ENCODE peak calls at places on chromosomes 5 and 9, in four cellular contexts. J, C, F and W are unnamed samples. For H3K4me1, the result is how much of the 10 kb centered on the place peaks cover.

GRCh38 chr5:82406200-82406773 is 128.1 kb upstream of the RPS23 start:
- DNase-seq in F (peak), J (no peak), C (no peak), W (no peak)

GRCh38 chr5:174384509-174384947 is 339.0 kb downstream of the NSG2 start:
- DNase-seq in F (peak), J (no peak), C (no peak), W (no peak)

GRCh38 chr5:179732918-179733763 is 519 bp downstream of the MAML1 start:
- DNase-seq in F (peak), J (no peak), C (no peak), W (peak)

GRCh38 chr5:174045470-174046025 is at the start of gene NSG2:
- DNase-seq in C (no peak), F (peak), J (peak), W (peak)

GRCh38 chr5:89128930-89129625 is 246.1 kb upstream of the MEF2C start:
- DNase-seq in J (no peak), F (no peak), C (no peak), W (no peak)

GRCh38 chr9:92384373-92384772 is 20.0 kb downstream of the OGN start:
- DNase-seq in F (peak), C (no peak), J (no peak), W (no peak)

GRCh38 chr5:14748180-14748900 is 83.8 kb downstream of the OTULIN start:
- DNase-seq in C (no peak), F (no peak), J (no peak), W (no peak)

GRCh38 chr5:124057161-124057814 is 545.3 kb downstream of the CSNK1G3 start:
- DNase-seq in F (no peak), C (no peak), J (no peak), W (peak)

GRCh38 chr5:71653119-71653518 is 66.0 kb upstream of the CARTPT start:
- DNase-seq in F (no peak), J (no peak), C (no peak), W (no peak)

GRCh38 chr5:167992868-167993267 is 298.6 kb upstream of the WWC1 start:
- DNase-seq in J (no peak), F (no peak), C (no peak), W (no peak)

GRCh38 chr5:164296603-164297080 is 791.2 kb downstream of the MAT2B start:
- DNase-seq in C (no peak), J (no peak), F (peak), W (no peak)

GRCh38 chr9:2817987-2818386 is 25.9 kb downstream of the PUM3 start:
- DNase-seq in C (no peak), F (no peak), J (no peak), W (no peak)

GRCh38 chr5:156824800-156825199 is 25.3 kb upstream of the PPP1R2B start:
- DNase-seq in C (no peak), J (peak), F (peak), W (no peak)

GRCh38 chr9:101566904-101567724 is 27.7 kb downstream of the PPP3R2 start:
- DNase-seq in C (no peak), J (peak), F (peak), W (no peak)

GRCh38 chr5:14628346-14628745 is 36.2 kb upstream of the OTULIN start:
- DNase-seq in J (no peak), C (peak), F (peak), W (no peak)

GRCh38 chr9:88051138-88051537 is 76.8 kb upstream of the CDK20 start:
- DNase-seq in F (no peak), J (no peak), C (no peak), W (no peak)

GRCh38 chr9:21828853-21829405 is 26.5 kb downstream of the MTAP start:
- DNase-seq in C (no peak), F (no peak), J (no peak), W (no peak)

GRCh38 chr9:73780916-73781315 is 629.3 kb downstream of the ANXA1 start:
- DNase-seq in J (no peak), F (peak), C (no peak), W (no peak)

GRCh38 chr5:141494761-141495455 is 6.0 kb downstream of the PCDHGC5 start:
- DNase-seq in J (no peak), C (no peak), F (no peak), W (no peak)

GRCh38 chr5:97838214-97838613 is 655.2 kb upstream of the RIOK2 start:
- DNase-seq in C (no peak), F (peak), J (peak), W (no peak)

GRCh38 chr5:9782806-9783560 is 152.8 kb upstream of the TAS2R1 start:
- DNase-seq in C (no peak), F (peak), J (no peak), W (peak)

GRCh38 chr5:130402906-130403305 is 498.6 kb downstream of the CHSY3 start:
- DNase-seq in C (no peak), F (no peak), J (no peak), W (no peak)

GRCh38 chr5:140574165-140574564 is 9.5 kb downstream of the SLC35A4 start:
- DNase-seq in F (no peak), J (no peak), C (no peak), W (no peak)

GRCh38 chr5:162221884-162222283 is 154.3 kb downstream of the GABRG2 start:
- DNase-seq in F (no peak), C (no peak), J (no peak), W (no peak)

GRCh38 chr5:163612358-163613149 is 107.1 kb downstream of the MAT2B start:
- DNase-seq in C (no peak), J (no peak), F (no peak), W (no peak)

GRCh38 chr9:34989946-34990635 is 546 bp downstream of the DNAJB5 start:
- DNase-seq in C (peak), J (no peak), F (peak), W (peak)

GRCh38 chr9:34986541-34987047 is 3.0 kb upstream of the DNAJB5 start:
- DNase-seq in J (no peak), C (peak), F (no peak), W (no peak)

GRCh38 chr9:34987160-34988040 is 2.1 kb upstream of the DNAJB5 start:
- DNase-seq in J (no peak), C (no peak), F (no peak), W (no peak)

GRCh38 chr9:34989056-34989945 is at the start of gene DNAJB5:
- DNase-seq in F (peak), J (peak), C (peak), W (peak)

DNA sequence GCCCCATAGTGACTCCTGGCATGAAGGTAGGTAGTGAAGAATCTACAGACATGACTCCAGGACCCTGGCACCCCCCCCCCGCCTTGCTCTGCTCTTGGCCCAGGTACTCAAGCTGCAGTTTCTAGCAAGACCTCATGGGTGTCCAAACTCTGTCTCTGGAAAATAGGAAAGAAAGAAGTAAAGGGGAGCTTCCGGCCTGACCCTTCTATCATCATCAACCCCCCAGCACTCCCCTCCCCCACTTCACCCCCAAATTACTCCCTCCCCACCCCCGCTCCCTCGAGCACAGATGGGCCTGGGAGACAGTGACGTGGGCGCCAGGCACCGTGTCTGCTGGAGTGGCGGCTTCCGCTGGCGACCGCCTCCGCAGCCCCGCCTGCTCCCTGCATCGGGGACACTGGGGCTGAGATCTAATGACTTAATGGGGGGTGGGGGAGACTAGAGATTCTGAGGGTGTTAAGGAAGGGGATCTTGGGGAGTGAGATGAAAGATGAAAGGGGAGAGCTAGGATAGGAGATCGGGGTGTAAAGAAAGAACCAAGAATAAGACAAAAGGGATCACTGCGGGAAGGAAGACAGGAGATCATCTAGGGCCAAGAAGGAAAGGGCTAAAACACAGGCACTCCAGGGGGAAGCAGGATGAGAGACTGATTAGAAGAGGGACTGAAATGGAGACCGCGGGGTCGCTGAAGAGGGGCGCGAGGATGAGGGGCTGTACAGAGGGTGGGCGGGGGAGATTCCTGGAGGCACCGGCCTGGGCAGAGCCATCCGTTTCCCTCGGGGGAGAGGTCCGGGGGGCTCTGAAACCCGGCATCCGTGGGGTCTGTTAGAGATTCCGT is 1.1 kb upstream of the DNAJB5 start:
- DNase-seq in J (no peak), F (peak), C (peak), W (peak)
- H3K4me1 ChIP-seq in J (under half), F (under half), C (half or more), W (under half)

DNA sequence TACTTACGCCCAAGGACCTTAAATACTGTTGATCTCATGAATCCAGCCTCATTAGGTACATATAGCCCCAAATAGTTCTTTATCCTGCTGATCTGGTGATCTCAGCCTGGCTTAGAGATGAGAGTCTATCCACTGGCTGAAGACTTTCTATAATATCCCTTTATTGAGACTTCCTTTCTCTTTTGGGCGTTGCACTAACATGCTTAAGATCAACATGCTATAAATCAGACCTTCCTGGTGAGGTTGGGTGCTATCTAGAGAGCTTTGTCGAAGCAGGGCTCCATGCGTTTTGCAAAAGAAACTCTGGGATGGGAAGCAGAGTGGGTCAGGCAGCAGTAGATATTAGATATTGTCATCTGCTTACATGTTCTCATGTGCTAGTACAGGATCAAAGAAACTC is 44.0 kb upstream of the AGXT2 start:
- DNase-seq in C (no peak), F (no peak), J (no peak), W (no peak)
- H3K4me1 ChIP-seq in C (under half), F (under half), J (under half), W (under half)

DNA sequence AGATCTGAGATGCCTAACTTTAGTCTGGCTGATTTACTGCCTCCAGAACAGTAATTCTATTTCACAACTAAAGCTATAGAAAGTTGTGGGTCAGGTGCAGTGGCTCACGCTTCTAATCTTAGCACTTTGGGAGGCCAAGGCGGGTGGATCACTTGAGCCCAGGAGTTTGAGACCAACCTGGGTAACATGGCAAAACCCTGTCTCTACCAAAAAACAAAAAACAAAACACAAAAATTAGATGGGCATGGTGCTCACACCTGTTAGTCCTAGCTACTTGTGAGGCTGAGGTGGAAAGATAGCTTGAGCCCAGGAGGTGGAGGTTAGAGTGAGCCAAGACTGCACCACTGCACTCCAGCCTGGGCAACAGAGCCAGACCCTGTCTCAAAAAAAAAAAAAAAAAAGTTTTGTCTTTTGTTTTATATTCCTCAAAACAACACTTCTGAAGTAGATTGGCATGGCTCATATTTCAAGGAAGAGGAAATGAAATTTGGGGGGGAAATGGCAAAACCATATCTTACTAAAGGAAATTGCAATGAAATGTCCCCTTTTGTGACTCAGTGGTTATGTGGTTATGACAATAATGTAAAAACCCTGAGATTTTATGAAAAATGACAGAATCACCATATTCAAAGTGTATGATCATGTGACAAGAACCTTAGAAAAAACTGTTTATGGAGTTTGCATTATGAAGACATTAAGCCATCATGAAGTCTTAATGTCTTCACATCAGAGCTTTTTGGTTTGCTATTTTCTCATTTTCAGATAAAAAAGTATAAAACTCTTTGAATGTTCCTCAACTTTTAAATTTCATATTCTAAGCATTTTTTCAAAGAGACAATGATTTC is 16.2 kb downstream of the FNBP1 start:
- DNase-seq in F (no peak), J (no peak), C (no peak), W (no peak)
- H3K4me1 ChIP-seq in F (under half), J (under half), C (half or more), W (under half)

GRCh38 chr5:150297934-150298595 is 4.6 kb downstream of the ARSI start:
- DNase-seq in J (no peak), F (no peak), C (no peak), W (no peak)
- H3K4me1 ChIP-seq in J (under half), F (under half), C (under half), W (under half)

DNA sequence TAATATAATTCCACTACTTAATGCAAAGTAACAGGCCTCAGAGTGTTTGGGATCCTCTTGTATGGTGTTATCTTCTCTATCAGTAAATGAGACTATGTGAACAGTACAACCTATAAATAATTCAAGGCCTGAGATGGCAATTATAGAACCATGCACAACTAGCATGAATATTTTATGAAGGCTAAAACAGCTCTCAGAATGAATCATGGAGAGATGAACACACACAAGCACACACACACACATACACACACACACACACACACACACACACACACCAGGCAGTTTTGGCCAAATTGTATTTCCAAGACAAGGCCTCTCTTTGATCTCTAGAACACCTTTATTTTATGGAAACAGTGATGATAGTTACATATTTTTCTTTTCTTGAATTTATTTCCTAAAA is 224.9 kb downstream of the EBF1 start:
- DNase-seq in F (peak), J (no peak), C (no peak), W (no peak)
- H3K4me1 ChIP-seq in F (half or more), J (under half), C (under half), W (under half)